ENCODE peak calls at places on chromosomes 11 and 22, in six cellular contexts. N, V, P, Y, J and O are unnamed samples.

GRCh38 chr11:119651802-119652584 is 77.0 kb downstream of the NECTIN1 start:
- DNase-seq in N (no peak), V (no peak), P (no peak), Y (no peak), J (no peak), O (no peak)

GRCh38 chr11:9758676-9759518 is 95.0 kb downstream of the SWAP70 start:
- DNase-seq in N (peak), V (peak), P (peak), Y (peak), J (peak), O (no peak)

GRCh38 chr11:120601566-120601965 is 90.0 kb downstream of the GRIK4 start:
- DNase-seq in N (no peak), V (no peak), P (no peak), Y (no peak), J (no peak), O (peak)

GRCh38 chr11:120306519-120307242 is 18.4 kb upstream of the TLCD5 start:
- DNase-seq in N (no peak), V (no peak), P (peak), Y (peak), J (no peak), O (no peak)

GRCh38 chr11:133082851-133083488 is 449.3 kb downstream of the OPCML start:
- DNase-seq in N (peak), V (peak), P (peak), Y (no peak), J (peak), O (no peak)

GRCh38 chr11:57888385-57888784 is 126.8 kb downstream of the CTNND1 start:
- DNase-seq in N (no peak), V (no peak), P (no peak), Y (no peak), J (no peak), O (no peak)

GRCh38 chr22:37904572-37905533 is 1.2 kb upstream of the MICALL1 start:
- DNase-seq in N (no peak), V (no peak), P (peak), Y (peak), J (no peak), O (no peak)

GRCh38 chr11:1226226-1226961 is 3.5 kb downstream of the MUC5B start:
- DNase-seq in N (no peak), V (no peak), P (no peak), Y (no peak), J (no peak), O (no peak)

GRCh38 chr22:29641781-29642355 is 38.4 kb downstream of the NF2 start:
- DNase-seq in N (no peak), V (no peak), P (no peak), Y (no peak), J (no peak), O (no peak)

GRCh38 chr22:44202261-44202789 is 21.6 kb downstream of the PARVG start:
- DNase-seq in N (no peak), V (no peak), P (no peak), Y (no peak), J (no peak), O (no peak)

GRCh38 chr11:130638048-130638447 is 189.6 kb downstream of the ADAMTS15 start:
- DNase-seq in N (no peak), V (no peak), P (no peak), Y (no peak), J (no peak), O (no peak)

GRCh38 chr22:42279425-42280020 is 9.1 kb upstream of the TCF20 start:
- DNase-seq in N (no peak), V (no peak), P (no peak), Y (no peak), J (no peak), O (no peak)

GRCh38 chr22:31126869-31127175 is 4.1 kb downstream of the INPP5J start:
- DNase-seq in N (no peak), V (no peak), P (no peak), Y (no peak), J (no peak), O (no peak)